ENCODE peak calls at places on chromosome 11, in four cellular contexts. One of them, this sample, is unnamed.

GRCh38 chr11:44958165-44958564 is 7.5 kb upstream of the TP53I11 start:
- DNase-seq in NCI-H510A treated with DMSO at 0.1 percent for 48 hours: no peak
- DNase-seq in activated CD8-positive, alpha-beta memory T cell treated with anti-CD3 and anti-CD28 coated beads, Interleukin-2, amount 50 U/mL, for 48 hours: no peak
- DNase-seq in right lobe of liver: no peak
- DNase-seq in this sample: no peak

GRCh38 chr11:126891556-126892217 is 108.9 kb downstream of the KIRREL3 start:
- DNase-seq in activated CD8-positive, alpha-beta memory T cell treated with anti-CD3 and anti-CD28 coated beads, Interleukin-2, amount 50 U/mL, for 48 hours: no peak
- DNase-seq in right lobe of liver: no peak
- DNase-seq in NCI-H510A treated with DMSO at 0.1 percent for 48 hours: no peak
- DNase-seq in this sample: no peak

GRCh38 chr11:125315088-125315740 is 150.7 kb downstream of the PKNOX2 start:
- DNase-seq in right lobe of liver: no peak
- DNase-seq in activated CD8-positive, alpha-beta memory T cell treated with anti-CD3 and anti-CD28 coated beads, Interleukin-2, amount 50 U/mL, for 48 hours: no peak
- DNase-seq in NCI-H510A treated with DMSO at 0.1 percent for 48 hours: no peak
- DNase-seq in this sample: peak; percentile 49

GRCh38 chr11:119369035-119369925 is 12.2 kb downstream of the USP2 start:
- DNase-seq in activated CD8-positive, alpha-beta memory T cell treated with anti-CD3 and anti-CD28 coated beads, Interleukin-2, amount 50 U/mL, for 48 hours: no peak
- DNase-seq in NCI-H510A treated with DMSO at 0.1 percent for 48 hours: no peak
- DNase-seq in right lobe of liver: peak; percentile 77
- DNase-seq in this sample: peak; percentile 77

GRCh38 chr11:116578971-116579687 is 193.7 kb downstream of the BUD13 start:
- DNase-seq in NCI-H510A treated with DMSO at 0.1 percent for 48 hours: no peak
- DNase-seq in right lobe of liver: no peak
- DNase-seq in activated CD8-positive, alpha-beta memory T cell treated with anti-CD3 and anti-CD28 coated beads, Interleukin-2, amount 50 U/mL, for 48 hours: no peak
- DNase-seq in this sample: no peak

GRCh38 chr11:67615455-67616430 is 9.0 kb downstream of the NDUFV1 start:
- DNase-seq in activated CD8-positive, alpha-beta memory T cell treated with anti-CD3 and anti-CD28 coated beads, Interleukin-2, amount 50 U/mL, for 48 hours: peak; percentile 86
- DNase-seq in right lobe of liver: peak; percentile 81
- DNase-seq in NCI-H510A treated with DMSO at 0.1 percent for 48 hours: peak; percentile 25
- DNase-seq in this sample: peak; percentile 77

GRCh38 chr11:36312593-36312990 is 16.5 kb downstream of the PRR5L start:
- DNase-seq in activated CD8-positive, alpha-beta memory T cell treated with anti-CD3 and anti-CD28 coated beads, Interleukin-2, amount 50 U/mL, for 48 hours: no peak
- DNase-seq in right lobe of liver: no peak
- DNase-seq in NCI-H510A treated with DMSO at 0.1 percent for 48 hours: no peak
- DNase-seq in this sample: no peak

GRCh38 chr11:60700689-60701508 is 1.5 kb downstream of the MS4A8 start:
- DNase-seq in right lobe of liver: no peak
- DNase-seq in NCI-H510A treated with DMSO at 0.1 percent for 48 hours: no peak
- DNase-seq in activated CD8-positive, alpha-beta memory T cell treated with anti-CD3 and anti-CD28 coated beads, Interleukin-2, amount 50 U/mL, for 48 hours: no peak
- DNase-seq in this sample: no peak

GRCh38 chr11:14148653-14149273 is 186.2 kb downstream of the SPON1 start:
- DNase-seq in activated CD8-positive, alpha-beta memory T cell treated with anti-CD3 and anti-CD28 coated beads, Interleukin-2, amount 50 U/mL, for 48 hours: no peak
- DNase-seq in right lobe of liver: no peak
- DNase-seq in NCI-H510A treated with DMSO at 0.1 percent for 48 hours: peak; percentile 3
- DNase-seq in this sample: no peak

GRCh38 chr11:7964873-7965272 is 374 bp downstream of the NLRP10 start:
- DNase-seq in NCI-H510A treated with DMSO at 0.1 percent for 48 hours: no peak
- DNase-seq in right lobe of liver: no peak
- DNase-seq in activated CD8-positive, alpha-beta memory T cell treated with anti-CD3 and anti-CD28 coated beads, Interleukin-2, amount 50 U/mL, for 48 hours: no peak
- DNase-seq in this sample: no peak

GRCh38 chr11:66100272-66101037 is 30.4 kb downstream of the PACS1 start:
- DNase-seq in NCI-H510A treated with DMSO at 0.1 percent for 48 hours: peak; percentile 39
- DNase-seq in right lobe of liver: peak; percentile 78
- DNase-seq in activated CD8-positive, alpha-beta memory T cell treated with anti-CD3 and anti-CD28 coated beads, Interleukin-2, amount 50 U/mL, for 48 hours: peak; percentile 78
- DNase-seq in this sample: peak; percentile 79

GRCh38 chr11:61587951-61588695 is 7.2 kb upstream of the SYT7 start:
- DNase-seq in NCI-H510A treated with DMSO at 0.1 percent for 48 hours: peak; percentile 71
- DNase-seq in right lobe of liver: peak; percentile 60
- DNase-seq in activated CD8-positive, alpha-beta memory T cell treated with anti-CD3 and anti-CD28 coated beads, Interleukin-2, amount 50 U/mL, for 48 hours: peak; percentile 85
- DNase-seq in this sample: no peak

GRCh38 chr11:129580278-129580677 is 204.6 kb downstream of the BARX2 start:
- DNase-seq in right lobe of liver: no peak
- DNase-seq in activated CD8-positive, alpha-beta memory T cell treated with anti-CD3 and anti-CD28 coated beads, Interleukin-2, amount 50 U/mL, for 48 hours: no peak
- DNase-seq in NCI-H510A treated with DMSO at 0.1 percent for 48 hours: no peak
- DNase-seq in this sample: no peak

GRCh38 chr11:88179966-88180629 is 4.9 kb upstream of the RAB38 start:
- DNase-seq in NCI-H510A treated with DMSO at 0.1 percent for 48 hours: no peak
- DNase-seq in activated CD8-positive, alpha-beta memory T cell treated with anti-CD3 and anti-CD28 coated beads, Interleukin-2, amount 50 U/mL, for 48 hours: no peak
- DNase-seq in right lobe of liver: no peak
- DNase-seq in this sample: no peak

GRCh38 chr11:94128171-94128745 is 383 bp upstream of the PANX1 start:
- DNase-seq in right lobe of liver: no peak
- DNase-seq in activated CD8-positive, alpha-beta memory T cell treated with anti-CD3 and anti-CD28 coated beads, Interleukin-2, amount 50 U/mL, for 48 hours: peak; percentile 69
- DNase-seq in NCI-H510A treated with DMSO at 0.1 percent for 48 hours: no peak
- DNase-seq in this sample: no peak

GRCh38 chr11:83975984-83976383 is 689.8 kb upstream of the CCDC90B start:
- DNase-seq in activated CD8-positive, alpha-beta memory T cell treated with anti-CD3 and anti-CD28 coated beads, Interleukin-2, amount 50 U/mL, for 48 hours: no peak
- DNase-seq in right lobe of liver: no peak
- DNase-seq in NCI-H510A treated with DMSO at 0.1 percent for 48 hours: no peak
- DNase-seq in this sample: no peak

GRCh38 chr11:30346068-30346688 is 23.3 kb downstream of the ARL14EP start:
- DNase-seq in activated CD8-positive, alpha-beta memory T cell treated with anti-CD3 and anti-CD28 coated beads, Interleukin-2, amount 50 U/mL, for 48 hours: no peak
- DNase-seq in right lobe of liver: no peak
- DNase-seq in NCI-H510A treated with DMSO at 0.1 percent for 48 hours: peak; percentile 22
- DNase-seq in this sample: no peak

GRCh38 chr11:92941676-92942571 is 27.5 kb upstream of the MTNR1B start:
- DNase-seq in activated CD8-positive, alpha-beta memory T cell treated with anti-CD3 and anti-CD28 coated beads, Interleukin-2, amount 50 U/mL, for 48 hours: no peak
- DNase-seq in right lobe of liver: no peak
- DNase-seq in NCI-H510A treated with DMSO at 0.1 percent for 48 hours: no peak
- DNase-seq in this sample: no peak

GRCh38 chr11:107683807-107684206 is 28.0 kb downstream of the SLN start:
- DNase-seq in right lobe of liver: no peak
- DNase-seq in NCI-H510A treated with DMSO at 0.1 percent for 48 hours: no peak
- DNase-seq in activated CD8-positive, alpha-beta memory T cell treated with anti-CD3 and anti-CD28 coated beads, Interleukin-2, amount 50 U/mL, for 48 hours: no peak
- DNase-seq in this sample: no peak

GRCh38 chr11:94775576-94776327 is 7.6 kb downstream of the AMOTL1 start:
- DNase-seq in right lobe of liver: peak; percentile 74
- DNase-seq in NCI-H510A treated with DMSO at 0.1 percent for 48 hours: peak; percentile 89
- DNase-seq in activated CD8-positive, alpha-beta memory T cell treated with anti-CD3 and anti-CD28 coated beads, Interleukin-2, amount 50 U/mL, for 48 hours: no peak
- DNase-seq in this sample: peak; percentile 62

GRCh38 chr11:97764605-97765004 is 1256.1 kb upstream of the CNTN5 start:
- DNase-seq in activated CD8-positive, alpha-beta memory T cell treated with anti-CD3 and anti-CD28 coated beads, Interleukin-2, amount 50 U/mL, for 48 hours: no peak
- DNase-seq in NCI-H510A treated with DMSO at 0.1 percent for 48 hours: no peak
- DNase-seq in right lobe of liver: no peak
- DNase-seq in this sample: no peak

GRCh38 chr11:12237381-12237784 is 127.0 kb downstream of the MICAL2 start:
- DNase-seq in activated CD8-positive, alpha-beta memory T cell treated with anti-CD3 and anti-CD28 coated beads, Interleukin-2, amount 50 U/mL, for 48 hours: no peak
- DNase-seq in NCI-H510A treated with DMSO at 0.1 percent for 48 hours: no peak
- DNase-seq in right lobe of liver: no peak
- DNase-seq in this sample: no peak

GRCh38 chr11:118899706-118900360 is 16.1 kb downstream of the CXCR5 start:
- DNase-seq in activated CD8-positive, alpha-beta memory T cell treated with anti-CD3 and anti-CD28 coated beads, Interleukin-2, amount 50 U/mL, for 48 hours: no peak
- DNase-seq in NCI-H510A treated with DMSO at 0.1 percent for 48 hours: no peak
- DNase-seq in right lobe of liver: no peak
- DNase-seq in this sample: peak; percentile 44

GRCh38 chr11:124724854-124725718 is 14.7 kb upstream of the NRGN start:
- DNase-seq in NCI-H510A treated with DMSO at 0.1 percent for 48 hours: no peak
- DNase-seq in right lobe of liver: no peak
- DNase-seq in activated CD8-positive, alpha-beta memory T cell treated with anti-CD3 and anti-CD28 coated beads, Interleukin-2, amount 50 U/mL, for 48 hours: no peak
- DNase-seq in this sample: no peak

GRCh38 chr11:36034572-36035331 is 90.9 kb downstream of the LDLRAD3 start:
- DNase-seq in right lobe of liver: no peak
- DNase-seq in activated CD8-positive, alpha-beta memory T cell treated with anti-CD3 and anti-CD28 coated beads, Interleukin-2, amount 50 U/mL, for 48 hours: no peak
- DNase-seq in NCI-H510A treated with DMSO at 0.1 percent for 48 hours: no peak
- DNase-seq in this sample: no peak

GRCh38 chr11:114078423-114078822 is 18.9 kb downstream of the ZBTB16 start:
- DNase-seq in right lobe of liver: no peak
- DNase-seq in activated CD8-positive, alpha-beta memory T cell treated with anti-CD3 and anti-CD28 coated beads, Interleukin-2, amount 50 U/mL, for 48 hours: no peak
- DNase-seq in NCI-H510A treated with DMSO at 0.1 percent for 48 hours: peak; percentile 48
- DNase-seq in this sample: peak; percentile 48

GRCh38 chr11:103585911-103586310 is 450.5 kb upstream of the DDI1 start:
- DNase-seq in NCI-H510A treated with DMSO at 0.1 percent for 48 hours: no peak
- DNase-seq in right lobe of liver: no peak
- DNase-seq in activated CD8-positive, alpha-beta memory T cell treated with anti-CD3 and anti-CD28 coated beads, Interleukin-2, amount 50 U/mL, for 48 hours: no peak
- DNase-seq in this sample: no peak